ENCODE peak calls at places on chromosomes 13 and 19, in ten cellular contexts. B, F, W, T, D, A, C, U, S and J are unnamed samples.

GRCh38 chr13:48653074-48654054 is at the start of gene CYSLTR2:
- DNase-seq in B (no peak), F (no peak), W (no peak), T (peak), D (peak), A (no peak), C (peak), U (no peak), S (no peak), J (no peak)

GRCh38 chr19:4140237-4140711 is 13.2 kb upstream of the CREB3L3 start:
- DNase-seq in B (peak), F (no peak), W (peak), T (peak), D (peak), A (no peak), C (peak), U (peak), S (no peak), J (no peak)

GRCh38 chr13:38970380-38971051 is 20.1 kb downstream of the STOML3 start:
- DNase-seq in B (no peak), F (no peak), W (no peak), T (no peak), D (no peak), A (no peak), C (no peak), U (no peak), S (no peak), J (no peak)

GRCh38 chr13:99281811-99282263 is 23.7 kb upstream of the GPR18 start:
- DNase-seq in B (peak), F (no peak), W (no peak), T (no peak), D (no peak), A (peak), C (no peak), U (peak), S (peak), J (peak)

GRCh38 chr19:30070970-30071632 is 129.1 kb downstream of the URI1 start:
- DNase-seq in B (no peak), F (no peak), W (no peak), T (no peak), D (no peak), A (peak), C (no peak), U (peak), S (peak), J (no peak)

GRCh38 chr13:114130708-114131580 is 1.5 kb downstream of the RASA3 start:
- DNase-seq in B (peak), F (no peak), W (peak), T (peak), D (peak), A (peak), C (peak), U (peak), S (peak), J (peak)

GRCh38 chr13:100588350-100589177 is at the start of gene GGACT:
- DNase-seq in B (peak), F (peak), W (no peak), T (peak), D (peak), A (peak), C (peak), U (peak), S (peak), J (peak)

GRCh38 chr19:20271215-20271926 is 104.4 kb downstream of the ZNF486 start:
- DNase-seq in B (no peak), F (no peak), W (no peak), T (no peak), D (no peak), A (no peak), C (no peak), U (no peak), S (no peak), J (no peak)

GRCh38 chr19:21115430-21115829 is 26.4 kb upstream of the ZNF431 start:
- DNase-seq in B (no peak), F (no peak), W (no peak), T (no peak), D (no peak), A (no peak), C (no peak), U (no peak), S (no peak), J (no peak)

GRCh38 chr19:46386151-46386550 is 27.2 kb downstream of the CCDC8 start:
- DNase-seq in B (no peak), F (no peak), W (no peak), T (no peak), D (no peak), A (no peak), C (no peak), U (no peak), S (no peak), J (no peak)

GRCh38 chr13:114339779-114340534 is 25.7 kb downstream of the CHAMP1 start:
- DNase-seq in B (peak), F (peak), W (no peak), T (peak), D (peak), A (peak), C (no peak), U (peak), S (peak), J (no peak)

GRCh38 chr19:1474011-1474764 is 4.8 kb downstream of the C19orf25 start:
- DNase-seq in B (peak), F (no peak), W (no peak), T (no peak), D (peak), A (peak), C (no peak), U (no peak), S (peak), J (no peak)

GRCh38 chr13:46181799-46182490 is at the start of gene LCP1:
- DNase-seq in B (peak), F (peak), W (no peak), T (no peak), D (no peak), A (no peak), C (no peak), U (peak), S (no peak), J (peak)

GRCh38 chr19:15869873-15870272 is 28.0 kb downstream of the CYP4F2 start:
- DNase-seq in B (no peak), F (no peak), W (no peak), T (no peak), D (no peak), A (no peak), C (no peak), U (no peak), S (no peak), J (no peak)

GRCh38 chr13:71156550-71156949 is 710.5 kb downstream of the DACH1 start:
- DNase-seq in B (no peak), F (no peak), W (no peak), T (no peak), D (no peak), A (no peak), C (no peak), U (no peak), S (no peak), J (no peak)

GRCh38 chr19:29806098-29806866 is 5.5 kb upstream of the CCNE1 start:
- DNase-seq in B (peak), F (no peak), W (no peak), T (peak), D (no peak), A (peak), C (peak), U (no peak), S (peak), J (no peak)

GRCh38 chr13:25213716-25214115 is 41.6 kb upstream of the AMER2 start:
- DNase-seq in B (no peak), F (no peak), W (no peak), T (no peak), D (no peak), A (no peak), C (no peak), U (no peak), S (no peak), J (no peak)

GRCh38 chr19:16922592-16922934 is 33.8 kb downstream of the F2RL3 start:
- DNase-seq in B (no peak), F (no peak), W (no peak), T (no peak), D (no peak), A (no peak), C (no peak), U (no peak), S (no peak), J (no peak)

DNA sequence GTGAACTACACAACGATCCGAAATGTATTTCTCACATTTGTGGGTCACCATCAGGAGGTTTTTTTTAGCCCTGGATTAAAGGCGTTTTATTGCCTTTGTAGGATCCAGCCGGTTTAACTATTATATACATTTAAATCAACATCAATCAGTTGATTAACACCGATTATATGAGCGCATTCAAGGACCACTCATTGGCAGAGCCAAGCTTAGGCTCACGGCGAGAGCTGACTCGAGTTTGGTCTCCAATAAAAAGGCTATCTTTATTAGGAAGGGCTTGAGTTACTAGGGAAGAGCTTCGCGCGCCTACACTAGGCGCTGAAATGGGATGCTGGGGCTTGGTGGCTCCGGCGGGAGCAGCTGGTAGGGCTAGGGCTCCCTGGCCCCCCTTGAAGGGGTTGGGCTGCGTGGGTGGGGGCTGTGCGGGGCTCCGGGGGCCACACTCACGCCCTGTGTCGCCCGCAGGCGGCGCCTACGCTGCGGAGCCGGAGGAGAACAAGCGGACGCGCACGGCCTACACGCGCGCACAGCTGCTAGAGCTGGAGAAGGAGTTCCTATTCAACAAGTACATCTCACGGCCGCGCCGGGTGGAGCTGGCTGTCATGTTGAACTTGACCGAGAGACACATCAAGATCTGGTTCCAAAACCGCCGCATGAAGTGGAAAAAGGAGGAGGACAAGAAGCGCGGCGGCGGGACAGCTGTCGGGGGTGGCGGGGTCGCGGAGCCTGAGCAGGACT is 4.2 kb downstream of the PDX1 start:
- DNase-seq in B (no peak), F (no peak), W (no peak), T (no peak), D (no peak), A (no peak), C (no peak), U (no peak), S (no peak), J (no peak)
- TF ChIP-seq CTCF in B (no peak), F (no peak), W (no peak), T (no peak), D (no peak), A (no peak), C (no peak), U (no peak), S (no peak), J (no peak)

GRCh38 chr19:3097442-3097871 is 3.3 kb downstream of the GNA11 start:
- DNase-seq in B (no peak), F (no peak), W (no peak), T (no peak), D (no peak), A (no peak), C (no peak), U (peak), S (peak), J (no peak)

GRCh38 chr19:3099347-3100145 is 5.4 kb downstream of the GNA11 start:
- DNase-seq in B (no peak), F (no peak), W (no peak), T (no peak), D (no peak), A (no peak), C (no peak), U (no peak), S (no peak), J (no peak)

GRCh38 chr19:3100331-3100730 is 6.2 kb downstream of the GNA11 start:
- DNase-seq in B (no peak), F (no peak), W (no peak), T (no peak), D (no peak), A (no peak), C (no peak), U (no peak), S (no peak), J (no peak)

GRCh38 chr19:3098141-3098514 is 4.0 kb downstream of the GNA11 start:
- DNase-seq in B (no peak), F (no peak), W (no peak), T (no peak), D (no peak), A (peak), C (no peak), U (no peak), S (peak), J (peak)

GRCh38 chr19:3098515-3099346 is 4.6 kb downstream of the GNA11 start:
- DNase-seq in B (peak), F (no peak), W (no peak), T (no peak), D (peak), A (peak), C (no peak), U (peak), S (peak), J (peak)
- H3K4me3 ChIP-seq in B (peak), F (peak), W (peak), T (no peak), D (no peak), A (peak), C (no peak), U (peak), S (peak), J (no peak)

DNA sequence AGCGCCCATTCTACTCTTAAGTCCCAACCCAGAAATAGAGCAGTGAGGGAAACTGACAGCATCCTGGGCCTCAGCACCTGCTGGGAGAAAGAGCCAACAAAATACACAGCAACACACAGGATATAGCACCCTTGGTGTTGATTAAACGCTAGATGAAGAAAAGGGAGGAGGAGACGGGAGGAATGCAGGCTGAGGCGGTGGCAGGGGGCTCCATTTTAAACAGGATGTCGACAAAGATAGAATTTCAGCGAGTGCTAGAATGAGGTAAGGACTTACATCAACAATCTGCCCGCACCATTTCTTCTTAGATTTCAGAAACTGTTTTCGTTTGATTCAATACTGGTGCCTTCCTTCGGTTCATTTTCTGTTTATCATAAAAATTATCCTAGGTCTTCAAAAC is 4.7 kb upstream of the RAB20 start:
- DNase-seq in B (peak), F (no peak), W (no peak), T (no peak), D (no peak), A (no peak), C (no peak), U (no peak), S (no peak), J (no peak)
- TF ChIP-seq CTCF in B (no peak), F (no peak), W (no peak), T (no peak), D (no peak), A (no peak), C (no peak), U (no peak), S (no peak), J (no peak)

GRCh38 chr13:109727251-109727650 is 59.1 kb downstream of the IRS2 start:
- DNase-seq in B (no peak), F (no peak), W (no peak), T (no peak), D (no peak), A (no peak), C (no peak), U (no peak), S (no peak), J (no peak)

GRCh38 chr13:109725995-109726637 is 60.3 kb downstream of the IRS2 start:
- DNase-seq in B (no peak), F (no peak), W (no peak), T (no peak), D (no peak), A (no peak), C (no peak), U (no peak), S (no peak), J (no peak)

GRCh38 chr13:109730832-109731335 is 55.5 kb downstream of the IRS2 start:
- DNase-seq in B (no peak), F (no peak), W (no peak), T (no peak), D (no peak), A (no peak), C (no peak), U (no peak), S (no peak), J (no peak)

GRCh38 chr13:109728061-109728460 is 58.3 kb downstream of the IRS2 start:
- DNase-seq in B (no peak), F (no peak), W (no peak), T (no peak), D (no peak), A (no peak), C (no peak), U (no peak), S (no peak), J (no peak)

DNA sequence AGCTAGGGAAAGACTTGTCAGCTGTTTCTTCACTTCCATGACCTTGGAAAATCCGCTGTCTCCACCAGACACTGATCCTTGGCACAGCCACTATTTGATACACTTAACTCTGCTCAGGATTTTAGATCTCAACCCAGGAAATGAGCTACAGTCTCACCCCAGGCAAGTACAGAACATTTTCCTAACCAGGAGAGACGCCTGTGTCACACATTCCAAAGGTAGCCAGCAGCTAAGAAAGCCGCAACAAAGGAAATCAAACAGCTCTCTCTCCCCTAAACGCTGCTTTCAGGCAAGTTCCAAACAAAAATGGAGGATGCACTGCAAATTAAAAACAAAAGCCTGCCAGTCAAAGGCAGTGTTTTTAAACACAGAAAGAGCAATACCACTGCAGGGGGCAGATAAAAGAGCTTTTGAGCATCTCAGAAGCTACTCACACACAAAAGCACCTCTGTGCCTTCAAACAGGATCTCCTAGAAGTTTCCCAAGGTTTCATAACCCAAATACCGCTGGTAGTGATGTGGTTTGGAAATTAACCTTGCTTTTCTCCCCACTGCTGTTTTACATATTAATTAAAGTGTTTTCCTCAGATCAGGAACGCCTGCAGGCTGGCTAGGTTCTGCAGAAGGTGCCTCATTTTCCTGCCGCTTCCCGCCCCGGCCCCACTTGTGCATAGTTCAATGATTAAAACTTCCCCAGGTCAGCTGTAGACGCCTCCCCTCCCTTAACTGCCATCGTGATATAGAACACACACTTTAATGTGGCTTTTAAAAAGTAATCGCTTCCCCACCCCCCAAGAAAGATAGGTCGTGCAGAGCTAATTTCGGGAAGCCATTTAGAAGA is 57.1 kb downstream of the IRS2 start:
- DNase-seq in B (peak), F (no peak), W (no peak), T (no peak), D (peak), A (no peak), C (peak), U (no peak), S (no peak), J (no peak)
- H3K4me3 ChIP-seq in B (no peak), F (no peak), W (no peak), T (no peak), D (no peak), A (no peak), C (no peak), U (no peak), S (no peak), J (no peak)

GRCh38 chr19:18832331-18833140 is 777 bp downstream of the UPF1 start:
- DNase-seq in B (peak), F (no peak), W (no peak), T (peak), D (no peak), A (no peak), C (peak), U (peak), S (no peak), J (peak)
- TF ChIP-seq CTCF in B (no peak), F (no peak), W (peak), T (no peak), D (peak), A (no peak), C (peak), U (peak), S (no peak), J (peak)

GRCh38 chr13:97344250-97345175 is 89.5 kb upstream of the RAP2A start:
- DNase-seq in B (peak), F (no peak), W (no peak), T (peak), D (peak), A (peak), C (peak), U (peak), S (peak), J (no peak)

GRCh38 chr13:97348569-97349100 is 85.3 kb upstream of the RAP2A start:
- DNase-seq in B (no peak), F (no peak), W (no peak), T (no peak), D (no peak), A (no peak), C (no peak), U (no peak), S (no peak), J (no peak)

GRCh38 chr13:97346097-97346496 is 87.9 kb upstream of the RAP2A start:
- DNase-seq in B (no peak), F (no peak), W (no peak), T (no peak), D (no peak), A (no peak), C (no peak), U (no peak), S (no peak), J (no peak)

GRCh38 chr13:97346561-97347254 is 87.3 kb upstream of the RAP2A start:
- DNase-seq in B (no peak), F (no peak), W (no peak), T (no peak), D (no peak), A (no peak), C (no peak), U (no peak), S (no peak), J (no peak)

GRCh38 chr13:97347255-97347653 is 86.7 kb upstream of the RAP2A start:
- DNase-seq in B (no peak), F (no peak), W (no peak), T (no peak), D (no peak), A (no peak), C (no peak), U (no peak), S (no peak), J (no peak)
- H3K4me3 ChIP-seq in B (no peak), F (no peak), W (no peak), T (no peak), D (no peak), A (no peak), C (no peak), U (no peak), S (no peak), J (no peak)

GRCh38 chr13:80338781-80339577 is 1.9 kb downstream of the SPRY2 start:
- DNase-seq in B (peak), F (no peak), W (peak), T (peak), D (peak), A (peak), C (peak), U (peak), S (peak), J (peak)
- TF ChIP-seq CTCF in B (peak), F (no peak), W (peak), T (peak), D (peak), A (peak), C (peak), U (peak), S (peak), J (no peak)

GRCh38 chr19:13012690-13013608 is 17.7 kb downstream of the NFIX start:
- DNase-seq in B (peak), F (no peak), W (no peak), T (no peak), D (peak), A (peak), C (no peak), U (peak), S (peak), J (peak)
- H3K4me3 ChIP-seq in B (peak), F (peak), W (peak), T (no peak), D (peak), A (peak), C (no peak), U (no peak), S (peak), J (peak)